ENCODE peak calls at places on chromosome 2, in four cellular contexts. K is HepG2, I is A549, T is K562. F is an unnamed sample.

GRCh38 chr2:67384115-67384823 is 12.9 kb upstream of the ETAA1 start:
- DNase-seq in I (no peak), T (no peak), K (no peak), F (no peak)

GRCh38 chr2:160910681-160911080 is 249.5 kb upstream of the TANK start:
- DNase-seq in I (no peak), K (no peak), T (no peak), F (no peak)

GRCh38 chr2:34251578-34251977 is 652.5 kb upstream of the FAM98A start:
- DNase-seq in T (no peak), I (no peak), K (no peak), F (no peak)

GRCh38 chr2:40488101-40488598 is 36.3 kb upstream of the SLC8A1 start:
- DNase-seq in I (peak), K (peak), T (no peak), F (no peak)

GRCh38 chr2:162473-163135 is 101.2 kb downstream of the SH3YL1 start:
- DNase-seq in K (no peak), T (no peak), I (no peak), F (no peak)

GRCh38 chr2:29920631-29921559 is 491 bp downstream of the ALK start:
- DNase-seq in T (peak), K (no peak), I (peak), F (peak)

GRCh38 chr2:136135924-136136906 is 18.3 kb upstream of the CXCR4 start:
- DNase-seq in K (no peak), I (no peak), T (no peak), F (no peak)

GRCh38 chr2:43201497-43201896 is 24.9 kb downstream of the ZFP36L2 start:
- DNase-seq in T (no peak), I (no peak), K (no peak), F (no peak)

GRCh38 chr2:62919041-62919440 is 131.6 kb upstream of the OTX1 start:
- DNase-seq in I (no peak), K (no peak), T (peak), F (no peak)

GRCh38 chr2:234393352-234393751 is 103.5 kb downstream of the ARL4C start:
- DNase-seq in K (no peak), I (no peak), T (no peak), F (no peak)

GRCh38 chr2:48943436-48943835 is 187.9 kb upstream of the LHCGR start:
- DNase-seq in I (no peak), K (no peak), T (no peak), F (no peak)

GRCh38 chr2:84880645-84881521 is at the start of gene TRABD2A:
- DNase-seq in T (peak), I (no peak), K (no peak), F (peak)

GRCh38 chr2:29196792-29197788 is 81.9 kb downstream of the CLIP4 start:
- DNase-seq in I (peak), T (peak), K (peak), F (peak)

GRCh38 chr2:138122891-138123290 is 158.6 kb downstream of the HNMT start:
- DNase-seq in T (no peak), I (no peak), K (no peak), F (no peak)

GRCh38 chr2:68726608-68727367 is 7.8 kb upstream of the ARHGAP25 start:
- DNase-seq in T (no peak), K (no peak), I (no peak), F (no peak)

GRCh38 chr2:21047161-21048009 is 3.5 kb upstream of the APOB start:
- DNase-seq in T (no peak), K (peak), I (no peak), F (no peak)

GRCh38 chr2:159030674-159031380 is 62.4 kb downstream of the TANC1 start:
- DNase-seq in K (peak), I (peak), T (peak), F (no peak)

GRCh38 chr2:31442376-31442775 is 27.8 kb upstream of the XDH start:
- DNase-seq in T (no peak), K (no peak), I (no peak), F (no peak)

GRCh38 chr2:9311488-9311887 is 104.9 kb downstream of the ASAP2 start:
- DNase-seq in I (no peak), T (no peak), K (no peak), F (no peak)

GRCh38 chr2:190216829-190217228 is 102.8 kb downstream of the HIBCH start:
- DNase-seq in K (peak), T (peak), I (no peak), F (peak)

GRCh38 chr2:151638188-151638933 is 95.9 kb downstream of the NEB start:
- DNase-seq in I (no peak), T (no peak), K (peak), F (no peak)

GRCh38 chr2:204015118-204015842 is 78.7 kb downstream of the ICOS start:
- DNase-seq in K (no peak), T (no peak), I (no peak), F (no peak)

GRCh38 chr2:7044253-7045250 is 127.3 kb downstream of the RNF144A start:
- DNase-seq in T (peak), K (peak), I (peak), F (peak)

GRCh38 chr2:120421126-120421829 is 75.3 kb downstream of the INHBB start:
- DNase-seq in T (no peak), I (no peak), K (no peak), F (no peak)
- TF ChIP-seq HMGXB4 in T (no peak), I (no peak), K (no peak), F (no peak)

GRCh38 chr2:206700141-206700540 is 18.1 kb downstream of the DYTN start:
- DNase-seq in T (no peak), I (no peak), K (no peak), F (no peak)
- TF ChIP-seq HMGXB4 in T (no peak), I (no peak), K (no peak), F (no peak)

DNA sequence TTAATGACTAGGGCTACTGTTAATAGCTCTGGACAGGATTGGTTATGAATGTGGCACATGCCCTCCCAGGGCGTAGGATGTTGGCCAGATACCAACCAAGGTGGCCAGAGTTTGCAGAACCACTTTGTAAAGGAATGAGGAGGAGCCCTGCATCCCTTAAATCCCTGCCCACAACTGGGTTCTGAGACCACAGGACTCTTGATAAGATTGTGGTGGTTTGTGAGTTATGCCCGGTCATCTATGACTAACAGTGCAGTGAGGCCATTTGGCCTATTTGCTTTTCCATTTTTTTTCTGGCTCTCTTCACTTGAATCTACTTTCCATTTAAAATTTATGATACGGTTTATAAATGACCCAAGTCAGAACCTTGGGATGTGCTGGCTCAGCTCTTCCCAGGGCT is 294.5 kb downstream of the PRKCE start:
- DNase-seq in T (no peak), K (no peak), I (no peak), F (no peak)
- TF ChIP-seq HMGXB4 in T (no peak), K (no peak), I (no peak), F (no peak)

GRCh38 chr2:71606244-71606643 is 152.9 kb downstream of the DYSF start:
- DNase-seq in K (no peak), T (peak), I (no peak), F (peak)
- TF ChIP-seq HMGXB4 in K (no peak), T (no peak), I (no peak), F (no peak)

GRCh38 chr2:129404000-129404700 is 575.3 kb upstream of the RAB6C start:
- DNase-seq in T (no peak), I (no peak), K (no peak), F (no peak)
- TF ChIP-seq HMGXB4 in T (no peak), I (no peak), K (no peak), F (no peak)

GRCh38 chr2:117087565-117088291 is 726.8 kb upstream of the DDX18 start:
- DNase-seq in I (no peak), T (no peak), K (no peak), F (peak)
- TF ChIP-seq HMGXB4 in I (no peak), T (no peak), K (no peak), F (no peak)

DNA sequence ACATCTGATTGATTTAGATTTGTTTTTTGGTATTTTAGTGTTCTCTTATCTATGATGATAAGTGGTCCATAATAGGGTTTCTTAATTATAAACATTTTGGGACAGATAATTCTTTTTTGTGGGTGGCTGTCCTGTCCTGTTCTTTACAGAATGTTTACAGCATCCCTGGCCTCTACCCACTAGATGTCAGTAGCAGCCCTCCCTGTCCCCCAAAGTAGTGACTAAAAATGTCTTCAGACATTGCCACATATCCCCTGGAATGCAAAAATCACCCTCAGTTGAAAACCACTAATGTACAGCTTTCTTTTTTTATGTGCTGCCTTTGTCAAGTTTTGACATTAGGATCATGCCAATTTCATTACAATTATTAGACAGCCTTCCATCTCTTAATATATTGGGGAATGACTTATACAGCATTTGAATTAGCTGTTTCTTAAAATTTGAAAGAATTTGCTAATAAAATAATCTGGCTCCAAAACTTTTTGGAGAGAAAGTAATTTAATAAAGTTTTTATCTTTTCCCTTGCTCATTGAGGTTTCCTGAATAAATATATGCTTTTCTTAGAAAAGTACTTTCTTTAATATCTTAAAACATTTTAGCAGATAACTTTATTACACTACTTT is 19.5 kb downstream of the WIPF1 start:
- DNase-seq in T (peak), I (no peak), K (no peak), F (no peak)
- TF ChIP-seq HMGXB4 in T (no peak), I (no peak), K (no peak), F (no peak)

GRCh38 chr2:72198532-72199241 is 51.0 kb upstream of the CYP26B1 start:
- DNase-seq in T (no peak), K (peak), I (peak), F (no peak)
- TF ChIP-seq HMGXB4 in T (no peak), K (no peak), I (no peak), F (no peak)

DNA sequence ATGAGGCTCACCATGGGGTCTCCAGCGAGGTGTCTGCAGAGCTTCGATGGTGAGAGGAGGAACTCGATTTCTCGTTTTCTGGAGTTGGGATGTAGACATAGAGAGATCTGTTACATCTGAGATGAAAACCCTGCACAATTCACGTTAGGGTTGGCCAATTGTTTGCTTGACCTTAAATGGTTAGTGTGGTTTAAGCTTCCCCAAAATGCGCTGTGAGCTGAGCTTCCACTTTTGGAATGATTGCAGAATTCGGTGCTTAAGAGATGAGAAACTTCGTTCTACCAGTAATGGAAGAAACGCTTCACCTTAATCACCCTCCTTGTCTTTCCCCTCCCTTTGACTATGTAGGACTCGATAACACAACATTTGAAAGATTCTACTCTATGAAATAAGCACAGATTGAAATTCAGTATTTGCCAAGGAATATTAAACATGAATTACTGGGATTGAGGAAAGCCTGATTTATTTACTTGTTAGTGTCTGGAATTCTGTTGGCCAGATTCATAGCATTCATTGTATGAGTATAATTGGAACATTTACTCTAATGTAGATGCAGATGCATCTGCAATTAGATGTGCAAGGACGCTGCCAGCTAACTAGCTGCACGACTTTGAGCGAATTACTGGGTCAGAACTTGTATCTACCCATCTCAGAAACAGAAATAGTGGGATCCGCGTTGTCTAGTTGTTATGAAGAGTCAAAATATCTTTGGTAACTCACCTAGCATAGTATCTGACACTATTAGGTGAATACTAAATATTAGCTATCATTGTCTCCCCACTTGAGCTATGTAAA is 1.6 kb upstream of the KLF7 start:
- DNase-seq in I (no peak), T (no peak), K (peak), F (no peak)
- TF ChIP-seq HMGXB4 in I (no peak), T (no peak), K (no peak), F (no peak)

F was measured in WTC11.